ENCODE peak calls at places on chromosome 11, in seven cellular contexts. E is Caco-2, P is thoracic aorta, J is foreskin fibroblast, W is colonic mucosa, G is Peyer's patch, U is BJ. O is an unnamed sample.

GRCh38 chr11:9313648-9314290 is 624 bp downstream of the TMEM41B start:
- DNase-seq in W (peak), U (no peak), G (peak), E (no peak), P (no peak), J (peak), O (peak)

GRCh38 chr11:91261513-91261912 is 963.1 kb upstream of the FAT3 start:
- DNase-seq in J (no peak), E (no peak), P (no peak), W (no peak), G (no peak), U (no peak), O (no peak)

GRCh38 chr11:134684576-134684975 is 272.5 kb upstream of the B3GAT1 start:
- DNase-seq in W (no peak), J (no peak), P (no peak), G (no peak), E (no peak), U (no peak), O (no peak)

GRCh38 chr11:77096591-77097019 is 6.0 kb upstream of the OMP start:
- DNase-seq in G (no peak), W (no peak), J (no peak), E (no peak), P (no peak), U (no peak), O (no peak)

GRCh38 chr11:3225159-3225758 is 6.6 kb upstream of the MRGPRG start:
- DNase-seq in J (no peak), W (no peak), U (no peak), E (no peak), P (no peak), G (no peak), O (no peak)

GRCh38 chr11:120974980-120975379 is 48.9 kb upstream of the TBCEL start:
- DNase-seq in G (no peak), P (no peak), W (no peak), J (no peak), U (no peak), E (no peak), O (no peak)

GRCh38 chr11:127109796-127110195 is 109.2 kb upstream of the KIRREL3 start:
- DNase-seq in W (no peak), J (no peak), U (no peak), P (no peak), G (no peak), E (no peak), O (no peak)

GRCh38 chr11:19907008-19907579 is 194.5 kb downstream of the NAV2 start:
- DNase-seq in E (no peak), J (no peak), G (no peak), P (no peak), W (no peak), U (no peak), O (no peak)

GRCh38 chr11:97996762-97997161 is 1024.0 kb upstream of the CNTN5 start:
- DNase-seq in E (no peak), P (no peak), W (no peak), J (no peak), G (no peak), U (no peak), O (no peak)

GRCh38 chr11:75626692-75627536 is 41.9 kb downstream of the MAP6 start:
- DNase-seq in J (peak), E (no peak), G (no peak), W (no peak), P (no peak), U (no peak), O (no peak)

GRCh38 chr11:47571012-47571729 is 5.8 kb downstream of the PTPMT1 start:
- DNase-seq in U (no peak), W (no peak), E (no peak), G (no peak), P (no peak), J (no peak), O (no peak)

GRCh38 chr11:75667831-75668507 is 869 bp downstream of the MAP6 start:
- DNase-seq in E (peak), W (peak), U (no peak), G (no peak), P (no peak), J (peak), O (peak)

GRCh38 chr11:72573380-72573949 is 100.8 kb downstream of the PDE2A start:
- DNase-seq in G (peak), P (no peak), U (no peak), W (no peak), E (peak), J (peak), O (peak)
- TF ChIP-seq CTCF in G (peak), P (peak), U (peak), W (no peak), E (peak), J (peak), O (peak)

GRCh38 chr11:78250099-78250498 is 61.4 kb downstream of the USP35 start:
- DNase-seq in U (no peak), E (no peak), P (no peak), G (no peak), J (no peak), W (no peak), O (no peak)

GRCh38 chr11:78244546-78245315 is 56.0 kb downstream of the USP35 start:
- DNase-seq in G (no peak), W (no peak), J (no peak), E (no peak), U (no peak), P (no peak), O (peak)

GRCh38 chr11:78251083-78251699 is 62.5 kb downstream of the USP35 start:
- DNase-seq in J (peak), U (no peak), G (no peak), E (no peak), W (no peak), P (no peak), O (peak)

GRCh38 chr11:78248191-78248590 is 59.5 kb downstream of the USP35 start:
- DNase-seq in J (peak), P (no peak), E (no peak), U (no peak), G (no peak), W (no peak), O (no peak)

GRCh38 chr11:78248903-78249302 is 60.2 kb downstream of the USP35 start:
- DNase-seq in W (no peak), E (no peak), J (no peak), U (no peak), G (no peak), P (no peak), O (no peak)
- H3K4me3 ChIP-seq in W (no peak), E (no peak), J (no peak), U (no peak), G (no peak), P (no peak), O (no peak)

DNA sequence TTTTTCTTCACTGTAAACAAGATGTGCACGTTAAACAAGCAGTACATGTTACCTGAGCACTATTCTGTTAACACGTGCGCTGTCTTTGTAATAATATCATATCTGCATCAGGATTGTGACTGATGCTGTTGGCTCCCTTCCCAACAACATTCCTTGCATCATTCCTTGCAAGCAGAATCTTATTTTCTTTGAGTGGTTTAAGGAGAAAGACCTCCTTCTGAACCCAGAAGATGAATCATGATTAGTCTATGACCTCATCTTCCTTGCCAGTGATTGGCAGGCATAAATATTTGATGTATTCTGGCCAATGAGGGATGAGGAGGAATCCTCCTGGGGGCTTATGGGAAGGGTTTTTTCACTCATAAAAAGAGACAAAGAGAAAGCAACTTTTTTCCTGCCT is 46.2 kb downstream of the C11orf71 start:
- DNase-seq in E (no peak), W (no peak), U (peak), P (no peak), J (peak), G (no peak), O (peak)
- TF ChIP-seq CTCF in E (no peak), W (no peak), U (no peak), P (no peak), J (no peak), G (no peak), O (no peak)

DNA sequence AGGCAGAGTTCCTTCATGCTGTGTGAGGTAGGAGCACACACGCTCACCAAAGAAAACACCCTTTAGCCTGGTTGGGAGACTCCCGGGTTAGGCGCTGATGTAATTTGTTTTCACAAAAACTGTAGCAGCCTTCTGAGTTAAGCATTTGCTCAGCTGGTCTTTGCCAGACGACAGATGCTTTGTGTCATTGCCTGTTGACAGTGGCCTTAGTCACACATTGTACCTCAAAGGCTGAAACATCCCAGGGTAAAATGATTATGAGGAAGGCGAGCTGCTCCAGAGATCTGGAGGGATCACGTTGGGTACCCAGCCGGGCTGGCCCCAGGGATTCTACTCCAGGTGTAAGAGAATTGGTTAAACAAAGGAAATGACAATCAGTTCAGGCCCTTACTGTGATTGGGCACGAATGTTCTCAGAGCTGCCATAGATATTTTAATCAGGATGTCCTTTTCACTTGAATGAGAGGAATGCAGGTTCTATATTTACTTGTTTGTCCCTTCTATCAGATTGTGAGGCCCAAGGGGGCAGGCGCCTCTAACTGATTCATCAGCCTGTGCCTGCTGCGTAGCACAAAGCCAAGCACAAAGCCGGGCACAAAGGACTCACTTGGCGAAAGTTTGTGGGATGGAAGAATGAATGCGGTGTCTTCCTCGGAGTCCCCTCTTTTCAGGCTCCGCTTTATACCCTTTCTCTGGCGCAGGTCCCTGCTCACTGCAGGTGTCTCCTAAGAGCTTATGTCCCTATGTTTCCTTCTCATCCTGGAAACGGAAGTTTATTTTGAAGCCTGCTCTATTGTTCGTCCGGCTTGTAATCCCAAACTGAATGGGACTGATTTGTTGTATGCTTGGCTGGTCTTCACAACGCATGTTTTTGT is 47.1 kb downstream of the ADM start:
- DNase-seq in U (peak), E (peak), J (peak), W (peak), P (peak), G (peak), O (peak)
- H3K4me3 ChIP-seq in U (no peak), E (peak), J (no peak), W (no peak), P (no peak), G (no peak), O (no peak)

DNA sequence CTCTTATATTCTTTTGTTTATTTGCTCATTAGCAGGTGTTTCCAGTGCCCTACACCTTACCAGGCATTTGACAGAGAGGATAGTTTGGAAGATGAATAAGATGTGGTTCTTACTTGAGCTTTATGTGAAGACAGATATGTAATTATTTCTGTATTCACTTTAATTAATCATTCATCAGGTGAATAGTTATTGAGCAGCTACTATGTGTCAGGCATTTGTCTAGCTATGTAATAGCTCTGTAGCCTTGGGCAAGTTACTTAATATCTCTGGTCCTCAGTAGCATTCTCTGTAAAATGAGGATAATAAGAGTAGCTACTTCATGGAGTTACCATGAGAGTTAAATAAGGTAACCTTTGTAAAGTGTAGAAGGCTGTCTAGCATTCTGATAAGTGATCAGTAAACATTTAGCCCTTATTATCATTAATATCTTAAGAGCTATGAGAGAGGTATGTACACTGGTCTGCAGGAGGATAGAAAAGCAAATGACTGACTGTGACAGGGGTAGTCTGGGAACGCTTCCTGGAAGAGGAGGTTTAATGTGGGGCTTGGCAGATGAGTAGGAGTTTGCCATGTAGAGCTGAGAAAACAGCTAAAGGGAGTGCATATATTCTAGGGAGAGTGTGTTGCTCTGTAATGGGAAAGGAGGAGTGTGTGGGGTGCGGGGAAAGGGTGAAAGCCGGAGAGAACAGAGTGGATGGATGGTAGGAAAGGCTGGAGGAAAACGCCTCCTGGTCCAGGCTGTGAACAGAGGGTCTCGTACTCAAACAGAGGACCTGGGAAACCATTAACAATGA is 56.1 kb downstream of the MICAL2 start:
- DNase-seq in G (no peak), J (no peak), W (no peak), U (no peak), E (no peak), P (no peak), O (no peak)
- TF ChIP-seq CTCF in G (no peak), J (no peak), W (no peak), U (no peak), E (no peak), P (no peak), O (no peak)

GRCh38 chr11:17736921-17737817 is 2.6 kb downstream of the KCNC1 start:
- DNase-seq in W (no peak), J (no peak), G (peak), E (peak), U (no peak), P (no peak), O (no peak)

GRCh38 chr11:17733261-17733660 is 1.3 kb upstream of the KCNC1 start:
- DNase-seq in G (no peak), W (no peak), P (no peak), J (no peak), U (no peak), E (peak), O (no peak)

GRCh38 chr11:17734986-17735822 is 623 bp downstream of the KCNC1 start:
- DNase-seq in G (peak), U (no peak), E (peak), P (no peak), J (peak), W (peak), O (peak)

GRCh38 chr11:17735823-17736772 is 1.5 kb downstream of the KCNC1 start:
- DNase-seq in E (peak), G (peak), J (no peak), P (no peak), U (no peak), W (no peak), O (no peak)

GRCh38 chr11:17734418-17734911 is at the start of gene KCNC1:
- DNase-seq in J (peak), P (no peak), G (peak), U (no peak), W (no peak), E (peak), O (peak)
- H3K4me3 ChIP-seq in J (no peak), P (peak), G (peak), U (peak), W (peak), E (peak), O (peak)

GRCh38 chr11:29527391-29527936 is 489.4 kb downstream of the KCNA4 start:
- DNase-seq in E (no peak), G (no peak), J (peak), W (no peak), P (no peak), U (no peak), O (peak)
- TF ChIP-seq CTCF in E (peak), G (no peak), J (peak), W (no peak), P (no peak), U (peak), O (peak)

O was measured in fibroblast of pulmonary artery.